ENCODE peak calls at places on chromosomes 11 and 22, in eight cellular contexts. One of them, this sample, is unnamed.

GRCh38 chr11:11584446-11584810 is 37.4 kb downstream of the GALNT18 start:
- DNase-seq in GM04504: no peak
- DNase-seq in uterus: no peak
- DNase-seq in ELR: peak; percentile 66
- DNase-seq in activated CD8-positive, alpha-beta memory T cell treated with anti-CD3 and anti-CD28 coated beads, Interleukin-2, amount 10 ng/mL, durations not matched to agents 7 days and 5 days: no peak
- DNase-seq in cardiac muscle cell: no peak
- DNase-seq in natural killer cell treated with Interleukin-12 subunit alpha and Interleukin-12 subunit beta and Interleukin-15 and Interleukin-18, amount 100 ng/mL, for 72 hours: no peak
- DNase-seq in cardiac septum: no peak
- DNase-seq in this sample: peak; percentile 41

GRCh38 chr11:44524751-44525171 is 40.7 kb upstream of the CD82 start:
- DNase-seq in cardiac muscle cell: no peak
- DNase-seq in activated CD8-positive, alpha-beta memory T cell treated with anti-CD3 and anti-CD28 coated beads, Interleukin-2, amount 10 ng/mL, durations not matched to agents 7 days and 5 days: no peak
- DNase-seq in natural killer cell treated with Interleukin-12 subunit alpha and Interleukin-12 subunit beta and Interleukin-15 and Interleukin-18, amount 100 ng/mL, for 72 hours: no peak
- DNase-seq in uterus: no peak
- DNase-seq in ELR: no peak
- DNase-seq in cardiac septum: no peak
- DNase-seq in GM04504: no peak
- DNase-seq in this sample: no peak

GRCh38 chr22:39630721-39631120 is 60.2 kb downstream of the CACNA1I start:
- DNase-seq in GM04504: no peak
- DNase-seq in activated CD8-positive, alpha-beta memory T cell treated with anti-CD3 and anti-CD28 coated beads, Interleukin-2, amount 10 ng/mL, durations not matched to agents 7 days and 5 days: no peak
- DNase-seq in uterus: no peak
- DNase-seq in natural killer cell treated with Interleukin-12 subunit alpha and Interleukin-12 subunit beta and Interleukin-15 and Interleukin-18, amount 100 ng/mL, for 72 hours: no peak
- DNase-seq in cardiac muscle cell: no peak
- DNase-seq in ELR: no peak
- DNase-seq in cardiac septum: no peak
- DNase-seq in this sample: no peak

GRCh38 chr11:96282846-96283245 is 60.1 kb downstream of the MAML2 start:
- DNase-seq in GM04504: no peak
- DNase-seq in uterus: no peak
- DNase-seq in activated CD8-positive, alpha-beta memory T cell treated with anti-CD3 and anti-CD28 coated beads, Interleukin-2, amount 10 ng/mL, durations not matched to agents 7 days and 5 days: no peak
- DNase-seq in ELR: no peak
- DNase-seq in cardiac septum: no peak
- DNase-seq in natural killer cell treated with Interleukin-12 subunit alpha and Interleukin-12 subunit beta and Interleukin-15 and Interleukin-18, amount 100 ng/mL, for 72 hours: no peak
- DNase-seq in cardiac muscle cell: no peak
- DNase-seq in this sample: no peak

GRCh38 chr22:22843848-22844247 is 43.8 kb upstream of the IGLL5 start:
- DNase-seq in GM04504: no peak
- DNase-seq in cardiac muscle cell: no peak
- DNase-seq in natural killer cell treated with Interleukin-12 subunit alpha and Interleukin-12 subunit beta and Interleukin-15 and Interleukin-18, amount 100 ng/mL, for 72 hours: no peak
- DNase-seq in cardiac septum: no peak
- DNase-seq in activated CD8-positive, alpha-beta memory T cell treated with anti-CD3 and anti-CD28 coated beads, Interleukin-2, amount 10 ng/mL, durations not matched to agents 7 days and 5 days: no peak
- DNase-seq in uterus: no peak
- DNase-seq in ELR: no peak
- DNase-seq in this sample: no peak

GRCh38 chr11:120061036-120061760 is 76.7 kb downstream of the TRIM29 start:
- DNase-seq in ELR: peak; percentile 10
- DNase-seq in GM04504: no peak
- DNase-seq in uterus: no peak
- DNase-seq in cardiac muscle cell: no peak
- DNase-seq in natural killer cell treated with Interleukin-12 subunit alpha and Interleukin-12 subunit beta and Interleukin-15 and Interleukin-18, amount 100 ng/mL, for 72 hours: no peak
- DNase-seq in activated CD8-positive, alpha-beta memory T cell treated with anti-CD3 and anti-CD28 coated beads, Interleukin-2, amount 10 ng/mL, durations not matched to agents 7 days and 5 days: peak; percentile 31
- DNase-seq in cardiac septum: no peak
- DNase-seq in this sample: no peak

GRCh38 chr22:29716814-29717213 is 3.0 kb upstream of the CABP7 start:
- DNase-seq in activated CD8-positive, alpha-beta memory T cell treated with anti-CD3 and anti-CD28 coated beads, Interleukin-2, amount 10 ng/mL, durations not matched to agents 7 days and 5 days: peak; percentile 66
- DNase-seq in uterus: no peak
- DNase-seq in natural killer cell treated with Interleukin-12 subunit alpha and Interleukin-12 subunit beta and Interleukin-15 and Interleukin-18, amount 100 ng/mL, for 72 hours: no peak
- DNase-seq in cardiac muscle cell: peak; percentile 91
- DNase-seq in GM04504: peak; percentile 48
- DNase-seq in cardiac septum: no peak
- DNase-seq in ELR: peak; percentile 77
- DNase-seq in this sample: peak; percentile 24

GRCh38 chr11:68200639-68201038 is 12.5 kb downstream of the KMT5B start:
- DNase-seq in ELR: peak; percentile 19
- DNase-seq in natural killer cell treated with Interleukin-12 subunit alpha and Interleukin-12 subunit beta and Interleukin-15 and Interleukin-18, amount 100 ng/mL, for 72 hours: no peak
- DNase-seq in uterus: no peak
- DNase-seq in GM04504: peak; percentile 73
- DNase-seq in activated CD8-positive, alpha-beta memory T cell treated with anti-CD3 and anti-CD28 coated beads, Interleukin-2, amount 10 ng/mL, durations not matched to agents 7 days and 5 days: no peak
- DNase-seq in cardiac muscle cell: no peak
- DNase-seq in cardiac septum: no peak
- DNase-seq in this sample: no peak

GRCh38 chr22:39820266-39820665 is 73.3 kb downstream of the ENTHD1 start:
- DNase-seq in ELR: peak; percentile 90
- DNase-seq in activated CD8-positive, alpha-beta memory T cell treated with anti-CD3 and anti-CD28 coated beads, Interleukin-2, amount 10 ng/mL, durations not matched to agents 7 days and 5 days: no peak
- DNase-seq in GM04504: peak; percentile 46
- DNase-seq in natural killer cell treated with Interleukin-12 subunit alpha and Interleukin-12 subunit beta and Interleukin-15 and Interleukin-18, amount 100 ng/mL, for 72 hours: no peak
- DNase-seq in uterus: no peak
- DNase-seq in cardiac muscle cell: no peak
- DNase-seq in cardiac septum: no peak
- DNase-seq in this sample: peak; percentile 18

GRCh38 chr11:2108675-2109481 is 30.3 kb downstream of the IGF2 start:
- DNase-seq in uterus: no peak
- DNase-seq in natural killer cell treated with Interleukin-12 subunit alpha and Interleukin-12 subunit beta and Interleukin-15 and Interleukin-18, amount 100 ng/mL, for 72 hours: no peak
- DNase-seq in ELR: no peak
- DNase-seq in GM04504: no peak
- DNase-seq in cardiac septum: no peak
- DNase-seq in cardiac muscle cell: no peak
- DNase-seq in activated CD8-positive, alpha-beta memory T cell treated with anti-CD3 and anti-CD28 coated beads, Interleukin-2, amount 10 ng/mL, durations not matched to agents 7 days and 5 days: no peak
- DNase-seq in this sample: no peak

GRCh38 chr11:3057069-3057963 is at the start of gene CARS1:
- DNase-seq in natural killer cell treated with Interleukin-12 subunit alpha and Interleukin-12 subunit beta and Interleukin-15 and Interleukin-18, amount 100 ng/mL, for 72 hours: peak; percentile 97
- DNase-seq in cardiac muscle cell: peak; percentile 97
- DNase-seq in GM04504: peak; percentile 89
- DNase-seq in activated CD8-positive, alpha-beta memory T cell treated with anti-CD3 and anti-CD28 coated beads, Interleukin-2, amount 10 ng/mL, durations not matched to agents 7 days and 5 days: peak; percentile 97
- DNase-seq in uterus: peak; percentile 95
- DNase-seq in ELR: peak; percentile 95
- DNase-seq in cardiac septum: peak; percentile 98
- DNase-seq in this sample: peak; percentile 78

GRCh38 chr11:92268546-92268945 is 43.9 kb downstream of the FAT3 start:
- DNase-seq in activated CD8-positive, alpha-beta memory T cell treated with anti-CD3 and anti-CD28 coated beads, Interleukin-2, amount 10 ng/mL, durations not matched to agents 7 days and 5 days: no peak
- DNase-seq in cardiac muscle cell: no peak
- DNase-seq in uterus: no peak
- DNase-seq in natural killer cell treated with Interleukin-12 subunit alpha and Interleukin-12 subunit beta and Interleukin-15 and Interleukin-18, amount 100 ng/mL, for 72 hours: no peak
- DNase-seq in cardiac septum: no peak
- DNase-seq in ELR: no peak
- DNase-seq in GM04504: no peak
- DNase-seq in this sample: no peak

GRCh38 chr11:89182773-89183172 is 5.1 kb downstream of the TYR start:
- DNase-seq in GM04504: peak; percentile 18
- DNase-seq in uterus: no peak
- DNase-seq in natural killer cell treated with Interleukin-12 subunit alpha and Interleukin-12 subunit beta and Interleukin-15 and Interleukin-18, amount 100 ng/mL, for 72 hours: no peak
- DNase-seq in activated CD8-positive, alpha-beta memory T cell treated with anti-CD3 and anti-CD28 coated beads, Interleukin-2, amount 10 ng/mL, durations not matched to agents 7 days and 5 days: no peak
- DNase-seq in cardiac septum: no peak
- DNase-seq in cardiac muscle cell: no peak
- DNase-seq in ELR: no peak
- DNase-seq in this sample: no peak

GRCh38 chr11:123143921-123144320 is 51.1 kb downstream of the CLMP start:
- DNase-seq in cardiac septum: no peak
- DNase-seq in cardiac muscle cell: no peak
- DNase-seq in ELR: no peak
- DNase-seq in uterus: no peak
- DNase-seq in natural killer cell treated with Interleukin-12 subunit alpha and Interleukin-12 subunit beta and Interleukin-15 and Interleukin-18, amount 100 ng/mL, for 72 hours: no peak
- DNase-seq in GM04504: no peak
- DNase-seq in activated CD8-positive, alpha-beta memory T cell treated with anti-CD3 and anti-CD28 coated beads, Interleukin-2, amount 10 ng/mL, durations not matched to agents 7 days and 5 days: no peak
- DNase-seq in this sample: no peak

GRCh38 chr11:28657378-28658030 is 549.3 kb downstream of the METTL15 start:
- DNase-seq in cardiac muscle cell: no peak
- DNase-seq in natural killer cell treated with Interleukin-12 subunit alpha and Interleukin-12 subunit beta and Interleukin-15 and Interleukin-18, amount 100 ng/mL, for 72 hours: no peak
- DNase-seq in uterus: no peak
- DNase-seq in GM04504: no peak
- DNase-seq in cardiac septum: no peak
- DNase-seq in ELR: peak; percentile 60
- DNase-seq in activated CD8-positive, alpha-beta memory T cell treated with anti-CD3 and anti-CD28 coated beads, Interleukin-2, amount 10 ng/mL, durations not matched to agents 7 days and 5 days: no peak
- DNase-seq in this sample: no peak

GRCh38 chr11:1652026-1652425 is 22.5 kb downstream of the KRTAP5-5 start:
- DNase-seq in GM04504: no peak
- DNase-seq in activated CD8-positive, alpha-beta memory T cell treated with anti-CD3 and anti-CD28 coated beads, Interleukin-2, amount 10 ng/mL, durations not matched to agents 7 days and 5 days: no peak
- DNase-seq in uterus: no peak
- DNase-seq in natural killer cell treated with Interleukin-12 subunit alpha and Interleukin-12 subunit beta and Interleukin-15 and Interleukin-18, amount 100 ng/mL, for 72 hours: no peak
- DNase-seq in cardiac septum: no peak
- DNase-seq in ELR: no peak
- DNase-seq in cardiac muscle cell: no peak
- DNase-seq in this sample: no peak

GRCh38 chr11:88206746-88207145 is 31.5 kb upstream of the RAB38 start:
- DNase-seq in ELR: peak; percentile 36
- DNase-seq in cardiac muscle cell: no peak
- DNase-seq in GM04504: peak; percentile 7
- DNase-seq in activated CD8-positive, alpha-beta memory T cell treated with anti-CD3 and anti-CD28 coated beads, Interleukin-2, amount 10 ng/mL, durations not matched to agents 7 days and 5 days: no peak
- DNase-seq in natural killer cell treated with Interleukin-12 subunit alpha and Interleukin-12 subunit beta and Interleukin-15 and Interleukin-18, amount 100 ng/mL, for 72 hours: no peak
- DNase-seq in cardiac septum: no peak
- DNase-seq in uterus: no peak
- DNase-seq in this sample: no peak

GRCh38 chr22:23402275-23403151 is 177.6 kb downstream of the IGLL1 start:
- DNase-seq in activated CD8-positive, alpha-beta memory T cell treated with anti-CD3 and anti-CD28 coated beads, Interleukin-2, amount 10 ng/mL, durations not matched to agents 7 days and 5 days: peak; percentile 65
- DNase-seq in GM04504: no peak
- DNase-seq in cardiac septum: peak; percentile 75
- DNase-seq in cardiac muscle cell: peak; percentile 90
- DNase-seq in ELR: peak; percentile 45
- DNase-seq in natural killer cell treated with Interleukin-12 subunit alpha and Interleukin-12 subunit beta and Interleukin-15 and Interleukin-18, amount 100 ng/mL, for 72 hours: no peak
- DNase-seq in uterus: no peak
- DNase-seq in this sample: peak; percentile 66

GRCh38 chr22:16957781-16958180 is 50.2 kb downstream of the GAB4 start:
- DNase-seq in cardiac septum: no peak
- DNase-seq in activated CD8-positive, alpha-beta memory T cell treated with anti-CD3 and anti-CD28 coated beads, Interleukin-2, amount 10 ng/mL, durations not matched to agents 7 days and 5 days: no peak
- DNase-seq in ELR: no peak
- DNase-seq in cardiac muscle cell: no peak
- DNase-seq in natural killer cell treated with Interleukin-12 subunit alpha and Interleukin-12 subunit beta and Interleukin-15 and Interleukin-18, amount 100 ng/mL, for 72 hours: no peak
- DNase-seq in uterus: no peak
- DNase-seq in GM04504: no peak
- DNase-seq in this sample: no peak

GRCh38 chr11:108084811-108085210 is 36.6 kb upstream of the ACAT1 start:
- DNase-seq in uterus: no peak
- DNase-seq in cardiac septum: no peak
- DNase-seq in cardiac muscle cell: no peak
- DNase-seq in natural killer cell treated with Interleukin-12 subunit alpha and Interleukin-12 subunit beta and Interleukin-15 and Interleukin-18, amount 100 ng/mL, for 72 hours: no peak
- DNase-seq in GM04504: no peak
- DNase-seq in activated CD8-positive, alpha-beta memory T cell treated with anti-CD3 and anti-CD28 coated beads, Interleukin-2, amount 10 ng/mL, durations not matched to agents 7 days and 5 days: no peak
- DNase-seq in ELR: no peak
- DNase-seq in this sample: no peak

GRCh38 chr11:102617491-102618026 is 7.6 kb downstream of the MMP20 start:
- DNase-seq in GM04504: no peak
- DNase-seq in activated CD8-positive, alpha-beta memory T cell treated with anti-CD3 and anti-CD28 coated beads, Interleukin-2, amount 10 ng/mL, durations not matched to agents 7 days and 5 days: no peak
- DNase-seq in cardiac septum: no peak
- DNase-seq in natural killer cell treated with Interleukin-12 subunit alpha and Interleukin-12 subunit beta and Interleukin-15 and Interleukin-18, amount 100 ng/mL, for 72 hours: no peak
- DNase-seq in ELR: no peak
- DNase-seq in cardiac muscle cell: no peak
- DNase-seq in uterus: no peak
- DNase-seq in this sample: no peak

GRCh38 chr11:28585007-28585406 is 476.8 kb downstream of the METTL15 start:
- DNase-seq in uterus: no peak
- DNase-seq in cardiac septum: no peak
- DNase-seq in cardiac muscle cell: no peak
- DNase-seq in ELR: peak; percentile 54
- DNase-seq in natural killer cell treated with Interleukin-12 subunit alpha and Interleukin-12 subunit beta and Interleukin-15 and Interleukin-18, amount 100 ng/mL, for 72 hours: no peak
- DNase-seq in activated CD8-positive, alpha-beta memory T cell treated with anti-CD3 and anti-CD28 coated beads, Interleukin-2, amount 10 ng/mL, durations not matched to agents 7 days and 5 days: no peak
- DNase-seq in GM04504: no peak
- DNase-seq in this sample: no peak

GRCh38 chr22:39068033-39068785 is 8.9 kb upstream of the APOBEC3G start:
- DNase-seq in GM04504: no peak
- DNase-seq in activated CD8-positive, alpha-beta memory T cell treated with anti-CD3 and anti-CD28 coated beads, Interleukin-2, amount 10 ng/mL, durations not matched to agents 7 days and 5 days: no peak
- DNase-seq in cardiac muscle cell: peak; percentile 50
- DNase-seq in cardiac septum: no peak
- DNase-seq in natural killer cell treated with Interleukin-12 subunit alpha and Interleukin-12 subunit beta and Interleukin-15 and Interleukin-18, amount 100 ng/mL, for 72 hours: no peak
- DNase-seq in ELR: no peak
- DNase-seq in uterus: no peak
- DNase-seq in this sample: no peak

GRCh38 chr11:71246559-71246958 is 5.8 kb downstream of the SHANK2 start:
- DNase-seq in cardiac septum: no peak
- DNase-seq in activated CD8-positive, alpha-beta memory T cell treated with anti-CD3 and anti-CD28 coated beads, Interleukin-2, amount 10 ng/mL, durations not matched to agents 7 days and 5 days: no peak
- DNase-seq in GM04504: no peak
- DNase-seq in natural killer cell treated with Interleukin-12 subunit alpha and Interleukin-12 subunit beta and Interleukin-15 and Interleukin-18, amount 100 ng/mL, for 72 hours: no peak
- DNase-seq in cardiac muscle cell: no peak
- DNase-seq in uterus: no peak
- DNase-seq in ELR: no peak
- DNase-seq in this sample: no peak